ENCODE peak calls at places on chromosomes 3 and 15, in four cellular contexts. One of them, this sample, is unnamed.

GRCh38 chr3:14410501-14411165 is 8.2 kb downstream of the SLC6A6 start:
- DNase-seq in T-helper 9 cell: no peak
- DNase-seq in adipocyte: peak; percentile 82
- DNase-seq in Daoy: peak; percentile 89
- DNase-seq in this sample: peak; percentile 79

GRCh38 chr3:172314616-172315015 is 133.6 kb downstream of the GHSR start:
- DNase-seq in Daoy: no peak
- DNase-seq in T-helper 9 cell: no peak
- DNase-seq in adipocyte: no peak
- DNase-seq in this sample: no peak

GRCh38 chr15:26838742-26839460 is 28.0 kb upstream of the GABRA5 start:
- DNase-seq in T-helper 9 cell: no peak
- DNase-seq in adipocyte: no peak
- DNase-seq in Daoy: peak; percentile 66
- DNase-seq in this sample: peak; percentile 14

GRCh38 chr15:77574521-77575202 is 58.0 kb downstream of the LINGO1 start:
- DNase-seq in adipocyte: no peak
- DNase-seq in T-helper 9 cell: no peak
- DNase-seq in Daoy: no peak
- DNase-seq in this sample: no peak

GRCh38 chr3:14810795-14811661 is 7.7 kb upstream of the FGD5 start:
- DNase-seq in adipocyte: no peak
- DNase-seq in Daoy: peak; percentile 40
- DNase-seq in T-helper 9 cell: no peak
- DNase-seq in this sample: no peak

GRCh38 chr3:134320749-134321148 is 53.5 kb downstream of the AMOTL2 start:
- DNase-seq in Daoy: peak; percentile 95
- DNase-seq in adipocyte: no peak
- DNase-seq in T-helper 9 cell: no peak
- DNase-seq in this sample: no peak

GRCh38 chr3:165504554-165504953 is 308.4 kb upstream of the SLITRK3 start:
- DNase-seq in T-helper 9 cell: no peak
- DNase-seq in Daoy: no peak
- DNase-seq in adipocyte: no peak
- DNase-seq in this sample: no peak

GRCh38 chr3:4681301-4681700 is 188.2 kb downstream of the ITPR1 start:
- DNase-seq in Daoy: no peak
- DNase-seq in adipocyte: no peak
- DNase-seq in T-helper 9 cell: no peak
- DNase-seq in this sample: no peak

GRCh38 chr3:100023150-100023549 is 91.2 kb downstream of the FILIP1L start:
- DNase-seq in Daoy: peak; percentile 76
- DNase-seq in T-helper 9 cell: no peak
- DNase-seq in adipocyte: peak; percentile 49
- DNase-seq in this sample: peak; percentile 15

GRCh38 chr15:60720084-60720483 is 241.1 kb upstream of the ICE2 start:
- DNase-seq in adipocyte: no peak
- DNase-seq in Daoy: no peak
- DNase-seq in T-helper 9 cell: no peak
- DNase-seq in this sample: no peak

GRCh38 chr3:11288021-11288491 is 15.9 kb downstream of the ATG7 start:
- DNase-seq in Daoy: peak; percentile 29
- DNase-seq in adipocyte: peak; percentile 30
- DNase-seq in T-helper 9 cell: no peak
- DNase-seq in this sample: no peak

GRCh38 chr3:146746190-146746589 is 141.0 kb upstream of the PLSCR5 start:
- DNase-seq in adipocyte: peak; percentile 42
- DNase-seq in Daoy: no peak
- DNase-seq in T-helper 9 cell: no peak
- DNase-seq in this sample: no peak

GRCh38 chr15:62873203-62873602 is 169.3 kb upstream of the TPM1 start:
- DNase-seq in adipocyte: no peak
- DNase-seq in Daoy: no peak
- DNase-seq in T-helper 9 cell: no peak
- DNase-seq in this sample: no peak

GRCh38 chr3:162195147-162195546 is 698.5 kb downstream of the OTOL1 start:
- DNase-seq in T-helper 9 cell: no peak
- DNase-seq in Daoy: no peak
- DNase-seq in adipocyte: no peak
- DNase-seq in this sample: no peak

GRCh38 chr3:94249491-94250079 is 186.7 kb downstream of the NSUN3 start:
- DNase-seq in adipocyte: peak; percentile 76
- DNase-seq in Daoy: peak; percentile 23
- DNase-seq in T-helper 9 cell: peak; percentile 52
- DNase-seq in this sample: peak; percentile 50

GRCh38 chr3:182567666-182568065 is 225.6 kb upstream of the ATP11B start:
- DNase-seq in T-helper 9 cell: no peak
- DNase-seq in adipocyte: no peak
- DNase-seq in Daoy: peak; percentile 42
- DNase-seq in this sample: no peak

GRCh38 chr15:100042558-100042957 is 299.2 kb downstream of the ADAMTS17 start:
- DNase-seq in Daoy: peak; percentile 43
- DNase-seq in T-helper 9 cell: no peak
- DNase-seq in adipocyte: no peak
- DNase-seq in this sample: no peak

GRCh38 chr15:64052925-64053491 is 6.7 kb upstream of the DAPK2 start:
- DNase-seq in T-helper 9 cell: no peak
- DNase-seq in adipocyte: no peak
- DNase-seq in Daoy: no peak
- DNase-seq in this sample: no peak

GRCh38 chr3:37739579-37740290 is 121.9 kb upstream of the CTDSPL start:
- DNase-seq in T-helper 9 cell: no peak
- DNase-seq in adipocyte: no peak
- DNase-seq in Daoy: no peak
- DNase-seq in this sample: no peak

GRCh38 chr3:117998071-117998470 is 1036.6 kb downstream of the IGSF11 start:
- DNase-seq in adipocyte: peak; percentile 64
- DNase-seq in T-helper 9 cell: no peak
- DNase-seq in Daoy: peak; percentile 27
- DNase-seq in this sample: no peak

GRCh38 chr15:58260911-58261267 is 122.7 kb downstream of the AQP9 start:
- DNase-seq in adipocyte: peak; percentile 18
- DNase-seq in T-helper 9 cell: no peak
- DNase-seq in Daoy: peak; percentile 29
- DNase-seq in this sample: peak; percentile 63

GRCh38 chr3:185630182-185630622 is 44.1 kb downstream of the SENP2 start:
- DNase-seq in T-helper 9 cell: no peak
- DNase-seq in Daoy: peak; percentile 56
- DNase-seq in adipocyte: peak; percentile 39
- DNase-seq in this sample: peak; percentile 71

GRCh38 chr3:10951295-10951926 is 41.1 kb upstream of the SLC6A1 start:
- DNase-seq in adipocyte: no peak
- DNase-seq in T-helper 9 cell: no peak
- DNase-seq in Daoy: no peak
- DNase-seq in this sample: no peak

GRCh38 chr3:177358085-177358967 is 161.0 kb upstream of the TBL1XR1 start:
- DNase-seq in Daoy: peak; percentile 93
- DNase-seq in adipocyte: peak; percentile 55
- DNase-seq in T-helper 9 cell: peak; percentile 42
- DNase-seq in this sample: peak; percentile 67

GRCh38 chr3:54374214-54374855 is 252.0 kb downstream of the CACNA2D3 start:
- DNase-seq in T-helper 9 cell: no peak
- DNase-seq in Daoy: peak; percentile 15
- DNase-seq in adipocyte: no peak
- DNase-seq in this sample: peak; percentile 58